ENCODE peak calls at places on chromosomes 7 and 10, in five cellular contexts. H is caudate nucleus, A is retina, Z is EL, K is iris pigment epithelial cell. C is an unnamed sample.

GRCh38 chr7:24826662-24827020 is 69.4 kb upstream of the GSDME start:
- DNase-seq in H (no peak), A (no peak), Z (peak), K (peak), C (peak)

GRCh38 chr10:116708386-116708785 is 34.0 kb downstream of the HSPA12A start:
- DNase-seq in H (no peak), A (peak), Z (peak), K (peak), C (peak)

GRCh38 chr7:141685285-141686035 is 16.5 kb downstream of the DENND11 start:
- DNase-seq in H (no peak), A (no peak), Z (no peak), K (no peak), C (no peak)

GRCh38 chr7:50333266-50333665 is 28.8 kb downstream of the IKZF1 start:
- DNase-seq in H (no peak), A (no peak), Z (no peak), K (no peak), C (no peak)

GRCh38 chr10:30862486-30862885 is 169.2 kb downstream of the ZNF438 start:
- DNase-seq in H (no peak), A (no peak), Z (peak), K (peak), C (peak)

GRCh38 chr7:157875230-157876179 is 538.7 kb downstream of the DNAJB6 start:
- DNase-seq in H (no peak), A (peak), Z (no peak), K (no peak), C (no peak)

GRCh38 chr10:24184455-24184854 is 24.5 kb upstream of the KIAA1217 start:
- DNase-seq in H (no peak), A (no peak), Z (no peak), K (no peak), C (no peak)

GRCh38 chr10:103931603-103932002 is 13.6 kb upstream of the STN1 start:
- DNase-seq in H (no peak), A (no peak), Z (no peak), K (no peak), C (no peak)

GRCh38 chr7:125663961-125664360 is 734.3 kb upstream of the POT1 start:
- DNase-seq in H (no peak), A (no peak), Z (no peak), K (no peak), C (no peak)

GRCh38 chr7:43771128-43771527 is 12.6 kb downstream of the BLVRA start:
- DNase-seq in H (no peak), A (no peak), Z (no peak), K (no peak), C (no peak)

GRCh38 chr7:5591547-5591899 is 167.9 kb upstream of the TNRC18 start:
- DNase-seq in H (no peak), A (no peak), Z (peak), K (peak), C (peak)

GRCh38 chr10:4344544-4344994 is 481.4 kb upstream of the AKR1E2 start:
- DNase-seq in H (peak), A (no peak), Z (peak), K (peak), C (peak)

GRCh38 chr10:7192831-7193348 is 217.9 kb downstream of the SFMBT2 start:
- DNase-seq in H (no peak), A (no peak), Z (no peak), K (no peak), C (no peak)

GRCh38 chr10:105063796-105064195 is 422.7 kb downstream of the SORCS3 start:
- DNase-seq in H (no peak), A (peak), Z (no peak), K (peak), C (peak)

GRCh38 chr10:77606751-77607150 is 30.9 kb downstream of the KCNMA1 start:
- DNase-seq in H (no peak), A (no peak), Z (no peak), K (no peak), C (peak)

GRCh38 chr7:8154290-8154689 is 107.7 kb downstream of the ICA1 start:
- DNase-seq in H (no peak), A (no peak), Z (no peak), K (no peak), C (no peak)

GRCh38 chr7:15399446-15399845 is 162.4 kb downstream of the AGMO start:
- DNase-seq in H (no peak), A (no peak), Z (no peak), K (no peak), C (peak)

GRCh38 chr7:45203947-45204445 is 46.4 kb downstream of the RAMP3 start:
- DNase-seq in H (no peak), A (no peak), Z (peak), K (peak), C (peak)

GRCh38 chr10:13074562-13075451 is 25.2 kb upstream of the OPTN start:
- DNase-seq in H (peak), A (peak), Z (peak), K (peak), C (peak)

GRCh38 chr7:123771846-123772245 is 23.0 kb upstream of the WASL start:
- DNase-seq in H (no peak), A (no peak), Z (no peak), K (no peak), C (no peak)

GRCh38 chr7:1850111-1850975 is 180.3 kb downstream of the ELFN1 start:
- DNase-seq in H (no peak), A (no peak), Z (no peak), K (no peak), C (no peak)

GRCh38 chr10:48964038-48964437 is 24.4 kb upstream of the LRRC18 start:
- DNase-seq in H (no peak), A (no peak), Z (no peak), K (no peak), C (no peak)

GRCh38 chr10:20892011-20892585 is 5.0 kb downstream of the NEBL start:
- DNase-seq in H (no peak), A (no peak), Z (no peak), K (peak), C (no peak)